ENCODE peak calls at places on chromosomes 11 and 22, in eight cellular contexts. Z, O, A, K, C, F, Y and N are unnamed samples.

GRCh38 chr11:13073119-13073981 is 64.2 kb downstream of the RASSF10 start:
- DNase-seq in Z (peak), O (peak), K (peak), Y (no peak), F (no peak), C (no peak), A (no peak), N (no peak)

GRCh38 chr11:120431633-120432032 is 79.9 kb upstream of the GRIK4 start:
- DNase-seq in A (no peak), F (peak), O (no peak), C (no peak), Z (peak), Y (no peak), K (peak), N (no peak)

GRCh38 chr11:69588270-69588669 is 52.7 kb upstream of the CCND1 start:
- DNase-seq in K (peak), F (no peak), C (no peak), A (no peak), Z (peak), O (peak), Y (no peak), N (no peak)

GRCh38 chr11:65423516-65424199 is 1.1 kb downstream of the NEAT1 start:
- DNase-seq in O (peak), C (peak), K (peak), F (no peak), A (no peak), Z (no peak), Y (no peak), N (no peak)

GRCh38 chr11:128692750-128693578 is 908 bp upstream of the FLI1 start:
- DNase-seq in C (peak), Z (peak), A (no peak), O (peak), F (no peak), K (no peak), Y (peak), N (no peak)

GRCh38 chr11:35583126-35583525 is 35.1 kb upstream of the FJX1 start:
- DNase-seq in C (no peak), Y (no peak), K (no peak), O (no peak), F (no peak), Z (peak), A (no peak), N (no peak)

GRCh38 chr22:39409630-39410029 is 10.1 kb downstream of the TAB1 start:
- DNase-seq in C (no peak), Z (no peak), A (no peak), F (no peak), K (no peak), O (no peak), Y (no peak), N (no peak)

GRCh38 chr11:108768370-108768769 is 103.5 kb downstream of the DDX10 start:
- DNase-seq in O (no peak), K (no peak), Z (no peak), Y (no peak), C (no peak), A (no peak), F (no peak), N (no peak)

GRCh38 chr11:59614277-59615131 is 1.1 kb downstream of the OSBP start:
- DNase-seq in A (no peak), Z (no peak), C (no peak), O (no peak), Y (no peak), F (no peak), K (peak), N (no peak)

GRCh38 chr22:48464246-48464645 is 1363.4 kb downstream of the BRD1 start:
- DNase-seq in A (no peak), Z (no peak), O (no peak), Y (no peak), K (no peak), C (no peak), F (no peak), N (no peak)

GRCh38 chr11:95100191-95100648 is 10.6 kb downstream of the ENDOD1 start:
- DNase-seq in O (no peak), K (no peak), F (no peak), A (no peak), Y (no peak), C (no peak), Z (no peak), N (no peak)

GRCh38 chr11:87743002-87743401 is 432.2 kb downstream of the RAB38 start:
- DNase-seq in Y (no peak), O (no peak), F (no peak), A (no peak), Z (no peak), K (no peak), C (no peak), N (no peak)

GRCh38 chr11:65432686-65433582 is 10.3 kb downstream of the NEAT1 start:
- DNase-seq in C (no peak), Z (no peak), Y (no peak), F (no peak), K (peak), O (peak), A (no peak), N (no peak)

GRCh38 chr22:43289551-43289963 is 53.6 kb downstream of the SCUBE1 start:
- DNase-seq in C (no peak), F (no peak), O (no peak), K (no peak), Y (peak), Z (peak), A (no peak), N (no peak)

GRCh38 chr11:8728566-8728965 is 46.0 kb downstream of the RPL27A start:
- DNase-seq in O (no peak), C (no peak), A (no peak), Y (no peak), Z (no peak), K (no peak), F (no peak), N (no peak)

GRCh38 chr11:104668797-104669463 is 229.3 kb downstream of the CASP12 start:
- DNase-seq in O (peak), Y (no peak), Z (peak), A (no peak), C (no peak), K (peak), F (no peak), N (no peak)

GRCh38 chr22:26226538-26227297 is 57.5 kb downstream of the SEZ6L start:
- DNase-seq in K (no peak), Y (no peak), C (no peak), A (no peak), F (no peak), O (no peak), Z (no peak), N (no peak)

GRCh38 chr11:85831050-85831449 is 20.1 kb upstream of the SYTL2 start:
- DNase-seq in F (no peak), A (no peak), Z (no peak), K (no peak), C (no peak), Y (no peak), O (no peak), N (no peak)

GRCh38 chr11:5596611-5597201 is at the start of gene TRIM6:
- DNase-seq in Y (peak), O (peak), A (no peak), Z (peak), K (no peak), C (peak), F (peak), N (peak)

GRCh38 chr11:69918938-69919650 is 99.9 kb upstream of the FGF3 start:
- DNase-seq in Z (peak), F (peak), A (peak), O (peak), K (no peak), Y (peak), C (peak), N (peak)

GRCh38 chr11:99973993-99974392 is 713.1 kb upstream of the ARHGAP42 start:
- DNase-seq in O (no peak), F (no peak), Z (no peak), A (no peak), Y (no peak), C (no peak), K (no peak), N (no peak)

GRCh38 chr11:23563591-23563990 is 703.3 kb upstream of the CCDC179 start:
- DNase-seq in O (no peak), Z (no peak), Y (no peak), C (no peak), A (no peak), F (no peak), K (no peak), N (no peak)

GRCh38 chr11:108697872-108698473 is 33.1 kb downstream of the DDX10 start:
- DNase-seq in F (peak), C (no peak), O (peak), Y (peak), Z (peak), A (no peak), K (peak), N (peak)

GRCh38 chr11:70525006-70525405 is 126.7 kb downstream of the CTTN start:
- DNase-seq in K (no peak), F (no peak), Y (no peak), O (peak), Z (no peak), A (no peak), C (no peak), N (no peak)

GRCh38 chr11:13955971-13956421 is 6.5 kb upstream of the SPON1 start:
- DNase-seq in F (peak), O (no peak), C (peak), A (peak), Y (peak), Z (peak), K (peak), N (no peak)

GRCh38 chr11:68974421-68975194 is 6.2 kb downstream of the MRGPRD start:
- DNase-seq in O (no peak), Z (no peak), A (no peak), F (no peak), C (peak), Y (no peak), K (peak), N (no peak)

GRCh38 chr11:73288873-73289707 is 17.0 kb downstream of the P2RY6 start:
- DNase-seq in Y (peak), C (peak), A (peak), K (peak), Z (peak), F (peak), O (peak), N (peak)